ENCODE peak calls at places on chromosomes 13 and 19, in four cellular contexts. J is HCT116, T is HepG2, I is upper lobe of left lung. U is an unnamed sample.

GRCh38 chr19:12767150-12767549 is 8.2 kb downstream of the HOOK2 start:
- ATAC-seq in T (no peak), I (no peak), J (no peak), U (no peak)

GRCh38 chr19:33601583-33601982 is 20.2 kb upstream of the CHST8 start:
- ATAC-seq in J (no peak), I (no peak), T (no peak), U (no peak)

GRCh38 chr13:26485786-26486185 is 71.7 kb upstream of the WASF3 start:
- ATAC-seq in T (no peak), J (no peak), I (no peak), U (peak; percentile 42)

GRCh38 chr13:23450340-23451046 is 17.0 kb upstream of the SACS start:
- ATAC-seq in T (no peak), J (no peak), I (no peak), U (no peak)

GRCh38 chr13:99251908-99252307 is 6.3 kb downstream of the GPR18 start:
- ATAC-seq in T (no peak), I (no peak), J (no peak), U (no peak)

GRCh38 chr13:109396266-109396665 is 390.1 kb downstream of the IRS2 start:
- ATAC-seq in J (no peak), T (no peak), I (no peak), U (no peak)

GRCh38 chr19:2320939-2321338 is 7.4 kb downstream of the LSM7 start:
- ATAC-seq in T (no peak), J (no peak), I (no peak), U (no peak)

GRCh38 chr13:74770361-74770760 is 636.2 kb upstream of the KLF12 start:
- ATAC-seq in T (no peak), J (no peak), I (peak; percentile 86), U (no peak)

GRCh38 chr13:102799544-102800144 is 725 bp downstream of the BIVM start:
- ATAC-seq in J (peak; percentile 36), I (peak; percentile 62), T (peak; percentile 46), U (peak; percentile 6)

GRCh38 chr19:39582891-39583625 is 19.3 kb upstream of the LGALS13 start:
- ATAC-seq in J (no peak), T (no peak), I (no peak), U (no peak)

GRCh38 chr19:41175825-41176734 is 16.9 kb upstream of the CYP2S1 start:
- ATAC-seq in I (peak; percentile 93), T (peak; percentile 93), J (peak; percentile 95), U (peak; percentile 71)

GRCh38 chr19:3653865-3654513 is 27.4 kb upstream of the CACTIN start:
- ATAC-seq in T (no peak), J (peak; percentile 49), I (no peak), U (no peak)

GRCh38 chr19:6092329-6093286 is 17.7 kb downstream of the RFX2 start:
- ATAC-seq in I (peak; percentile 84), J (peak; percentile 71), T (peak; percentile 86), U (peak; percentile 91)

GRCh38 chr19:29795461-29795860 is 16.3 kb upstream of the CCNE1 start:
- ATAC-seq in J (no peak), T (no peak), I (no peak), U (no peak)

GRCh38 chr19:12448808-12449207 is 8.0 kb upstream of the ZNF443 start:
- ATAC-seq in T (peak; percentile 79), J (no peak), I (no peak), U (no peak)

GRCh38 chr13:110106726-110107125 is 200.2 kb downstream of the COL4A1 start:
- ATAC-seq in J (no peak), I (no peak), T (no peak), U (peak; percentile 73)

GRCh38 chr19:30222993-30223865 is 149.0 kb upstream of the ZNF536 start:
- ATAC-seq in I (no peak), J (no peak), T (no peak), U (no peak)

GRCh38 chr19:38675611-38676010 is 28.2 kb downstream of the ACTN4 start:
- ATAC-seq in I (peak; percentile 14), J (no peak), T (peak; percentile 55), U (no peak)

GRCh38 chr13:38914070-38914469 is 76.6 kb downstream of the STOML3 start:
- ATAC-seq in T (no peak), I (no peak), J (no peak), U (no peak)

GRCh38 chr13:109630281-109630680 is 156.1 kb downstream of the IRS2 start:
- ATAC-seq in T (no peak), I (no peak), J (no peak), U (no peak)

GRCh38 chr13:111897178-111897845 is 169.6 kb upstream of the SOX1 start:
- ATAC-seq in I (no peak), J (no peak), T (no peak), U (no peak)

GRCh38 chr13:111893607-111894443 is 173.1 kb upstream of the SOX1 start:
- ATAC-seq in I (peak; percentile 26), J (no peak), T (no peak), U (no peak)

GRCh38 chr13:111897846-111898215 is 169.1 kb upstream of the SOX1 start:
- ATAC-seq in I (no peak), T (no peak), J (no peak), U (no peak)

GRCh38 chr13:111895896-111896821 is 170.8 kb upstream of the SOX1 start:
- ATAC-seq in J (no peak), I (no peak), T (no peak), U (no peak)

GRCh38 chr13:111893071-111893606 is 173.8 kb upstream of the SOX1 start:
- ATAC-seq in J (no peak), T (no peak), I (no peak), U (no peak)
- TF ChIP-seq POLR2AphosphoS5 in J (no peak), T (no peak), I (no peak), U (no peak)

GRCh38 chr19:1167687-1168561 is 6.1 kb downstream of the SBNO2 start:
- ATAC-seq in T (no peak), I (no peak), J (no peak), U (no peak)

GRCh38 chr19:1168877-1169791 is 4.9 kb downstream of the SBNO2 start:
- ATAC-seq in T (peak; percentile 49), J (peak; percentile 31), I (peak; percentile 33), U (peak; percentile 17)

GRCh38 chr19:1168562-1168873 is 5.5 kb downstream of the SBNO2 start:
- ATAC-seq in J (no peak), I (no peak), T (no peak), U (no peak)

GRCh38 chr19:1164684-1165531 is 9.2 kb downstream of the SBNO2 start:
- ATAC-seq in J (no peak), T (no peak), I (no peak), U (no peak)

DNA sequence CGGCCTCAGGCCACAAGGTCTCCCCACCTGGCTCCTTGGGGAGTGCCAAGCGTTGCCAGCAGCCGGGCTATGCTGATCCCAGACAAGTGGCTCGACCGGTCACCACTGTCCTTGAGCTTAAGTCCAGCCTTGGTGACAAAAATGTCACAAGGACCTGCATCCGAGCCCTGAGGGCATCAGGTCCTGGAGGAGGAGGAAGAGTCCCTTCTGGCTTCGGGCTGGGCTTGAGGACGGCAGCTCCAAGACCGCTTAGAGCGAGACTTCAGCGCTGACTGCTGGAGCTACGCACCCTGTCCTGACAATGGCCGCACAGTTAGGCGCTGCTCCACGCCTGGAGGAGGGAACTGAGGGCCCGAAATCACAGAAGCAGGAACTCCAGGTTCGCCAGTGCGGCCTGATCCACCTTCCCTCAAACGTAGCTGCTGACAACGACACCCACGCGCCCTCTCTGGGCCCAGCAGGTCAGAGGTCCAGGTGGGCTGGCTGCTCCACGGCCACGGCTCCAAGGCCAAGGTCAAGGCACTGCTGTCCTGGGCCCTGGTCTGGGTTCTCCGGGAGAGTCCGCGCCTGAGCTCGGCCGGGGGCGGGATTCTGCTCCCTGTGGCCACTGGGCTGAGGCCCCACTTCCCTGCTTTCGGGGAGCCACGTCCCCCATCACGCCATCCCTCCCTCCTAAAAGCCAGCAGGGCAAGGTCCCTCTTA is 7.0 kb downstream of the SBNO2 start:
- ATAC-seq in T (no peak), J (no peak), I (no peak), U (no peak)
- H3K36me3 ChIP-seq in T (no peaks in the 10 kb centered on the region), J (peaks cover 3% of the 10 kb centered on the region), I (no peaks in the 10 kb centered on the region), U (no peaks in the 10 kb centered on the region)

GRCh38 chr13:39955560-39955959 is 300.1 kb downstream of the COG6 start:
- ATAC-seq in J (no peak), I (no peak), T (no peak), U (no peak)

GRCh38 chr13:39951301-39951700 is 295.8 kb downstream of the COG6 start:
- ATAC-seq in I (no peak), T (no peak), J (no peak), U (no peak)

GRCh38 chr13:39952244-39953233 is 297.1 kb downstream of the COG6 start:
- ATAC-seq in T (no peak), J (no peak), I (no peak), U (peak; percentile 22)

GRCh38 chr13:39956036-39956435 is 300.6 kb downstream of the COG6 start:
- ATAC-seq in J (no peak), T (no peak), I (no peak), U (no peak)

DNA sequence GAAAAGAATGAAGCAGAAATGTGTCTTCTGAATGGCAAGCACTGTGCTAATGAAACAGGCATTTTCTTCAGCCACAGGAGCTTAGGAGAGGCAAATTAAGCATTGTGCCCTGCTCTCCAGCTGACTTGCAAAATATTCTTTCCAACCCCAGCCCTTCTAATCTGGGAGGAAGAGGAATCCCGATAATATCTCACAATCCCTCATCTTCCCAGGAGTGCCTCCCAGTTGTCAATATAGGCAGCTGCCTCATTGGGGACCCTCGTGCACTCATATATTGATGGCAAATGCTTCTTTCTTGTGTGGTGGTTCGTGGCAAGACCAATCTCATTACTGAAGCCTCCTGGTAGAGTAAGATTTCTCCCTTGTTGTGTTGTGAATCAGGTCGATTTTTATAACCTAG is 299.0 kb downstream of the COG6 start:
- ATAC-seq in T (no peak), I (no peak), J (no peak), U (no peak)
- H3K4me1 ChIP-seq in T (no peaks in the 10 kb centered on the region), I (peaks cover 2% of the 10 kb centered on the region), J (no peaks in the 10 kb centered on the region), U (peaks cover 5% of the 10 kb centered on the region)

GRCh38 chr19:36114763-36115452 is at the start of gene POLR2I:
- ATAC-seq in T (peak; percentile 93), I (peak; percentile 97), J (peak; percentile 92), U (peak; percentile 97)

GRCh38 chr19:36116344-36116637 is 1.0 kb downstream of the TBCB start:
- ATAC-seq in T (no peak), I (no peak), J (no peak), U (no peak)

GRCh38 chr19:36113895-36114762 is 546 bp downstream of the POLR2I start:
- ATAC-seq in I (no peak), T (no peak), J (peak; percentile 4), U (no peak)

GRCh38 chr19:36113425-36113824 is 1.2 kb downstream of the POLR2I start:
- ATAC-seq in J (no peak), T (no peak), I (no peak), U (no peak)

DNA sequence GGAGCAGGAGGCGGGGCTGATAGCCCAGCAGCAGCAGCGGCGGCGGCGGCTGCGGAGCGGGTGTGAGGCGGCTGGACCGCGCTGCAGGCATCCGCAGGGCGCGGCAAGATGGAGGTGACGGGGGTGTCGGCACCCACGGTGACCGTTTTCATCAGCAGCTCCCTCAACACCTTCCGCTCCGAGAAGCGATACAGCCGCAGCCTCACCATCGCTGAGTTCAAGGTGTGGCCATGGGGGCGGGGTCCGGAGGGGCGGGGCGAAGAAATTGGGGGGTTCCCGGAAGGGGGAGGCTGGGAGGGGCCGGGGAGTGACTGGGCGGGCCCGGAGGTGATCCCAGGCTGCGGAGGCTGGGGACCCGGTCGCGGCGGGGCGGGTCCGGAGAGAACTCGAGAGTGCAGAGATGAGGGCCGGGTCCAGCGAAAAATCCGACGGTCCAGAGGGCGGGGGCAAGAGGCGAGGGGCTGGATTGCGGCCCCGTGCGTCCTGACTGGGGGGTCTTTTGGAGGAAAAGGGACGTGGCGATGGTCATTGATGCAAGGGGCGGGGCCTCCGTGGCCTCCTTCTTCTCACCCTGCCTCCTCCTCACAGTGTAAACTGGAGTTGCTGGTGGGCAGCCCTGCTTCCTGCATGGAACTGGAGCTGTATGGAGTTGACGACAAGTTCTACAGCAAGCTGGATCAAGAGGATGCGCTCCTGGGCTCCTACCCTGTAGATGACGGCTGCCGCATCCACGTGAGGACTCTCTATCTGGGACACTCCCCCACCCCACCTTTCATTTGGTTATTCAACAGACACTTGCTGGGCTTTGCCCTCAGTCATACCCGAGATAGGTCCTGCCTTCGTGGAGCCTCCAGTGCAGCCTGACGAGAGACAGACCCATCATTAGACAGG is at the start of gene TBCB:
- ATAC-seq in J (peak; percentile 54), I (peak; percentile 81), T (peak; percentile 21), U (peak; percentile 56)
- TF ChIP-seq POLR2AphosphoS5 in J (no peak), I (peak; percentile 57), T (no peak), U (peak; percentile 83)